ENCODE peak calls at places on chromosome 10, in seven cellular contexts. O is right lobe of liver, Y is brain microvascular endothelial cell, A is endodermal cell, J is AG09309, V is mucosa of descending colon, H is lower lobe of right lung. B is an unnamed sample.

GRCh38 chr10:105413997-105414396 is 772.9 kb downstream of the SORCS3 start:
- DNase-seq in O (no peak), Y (no peak), A (no peak), J (no peak), V (no peak), H (no peak), B (no peak)

GRCh38 chr10:110496553-110497437 is 912 bp upstream of the DUSP5 start:
- DNase-seq in O (no peak), Y (peak; percentile 59), A (no peak), J (no peak), V (no peak), H (no peak), B (no peak)

GRCh38 chr10:338176-339037 is 203.2 kb downstream of the ZMYND11 start:
- DNase-seq in O (peak; percentile 53), Y (peak; percentile 36), A (no peak), J (no peak), V (no peak), H (no peak), B (peak; percentile 39)

GRCh38 chr10:88076027-88076880 is 212.8 kb downstream of the PTEN start:
- DNase-seq in O (no peak), Y (no peak), A (no peak), J (no peak), V (no peak), H (no peak), B (no peak)

GRCh38 chr10:132243141-132243540 is 56.4 kb downstream of the DPYSL4 start:
- DNase-seq in O (no peak), Y (no peak), A (no peak), J (no peak), V (no peak), H (no peak), B (no peak)

GRCh38 chr10:86979977-86980448 is 11.7 kb downstream of the ADIRF start:
- DNase-seq in O (no peak), Y (no peak), A (no peak), J (no peak), V (no peak), H (no peak), B (no peak)

GRCh38 chr10:110007701-110008517 is at the start of gene ADD3:
- DNase-seq in O (peak; percentile 97), Y (peak; percentile 94), A (peak; percentile 98), J (no peak), V (peak; percentile 97), H (peak; percentile 93), B (no peak)

GRCh38 chr10:68705548-68705947 is 15.5 kb upstream of the CCAR1 start:
- DNase-seq in O (no peak), Y (no peak), A (no peak), J (no peak), V (no peak), H (no peak), B (no peak)

GRCh38 chr10:35903021-35903420 is 260.9 kb upstream of the FZD8 start:
- DNase-seq in O (no peak), Y (no peak), A (no peak), J (no peak), V (no peak), H (no peak), B (no peak)

GRCh38 chr10:132921818-132922807 is 20.3 kb downstream of the CFAP46 start:
- DNase-seq in O (peak; percentile 17), Y (no peak), A (no peak), J (no peak), V (peak; percentile 43), H (peak; percentile 30), B (no peak)

GRCh38 chr10:116147162-116147906 is 125.7 kb downstream of the GFRA1 start:
- DNase-seq in O (no peak), Y (no peak), A (no peak), J (no peak), V (no peak), H (no peak), B (no peak)

GRCh38 chr10:61110188-61110844 is 166.3 kb upstream of the RHOBTB1 start:
- DNase-seq in O (no peak), Y (peak; percentile 2), A (no peak), J (peak; percentile 23), V (no peak), H (no peak), B (no peak)

GRCh38 chr10:24851595-24851994 is 100.8 kb downstream of the PRTFDC1 start:
- DNase-seq in O (no peak), Y (peak; percentile 76), A (no peak), J (no peak), V (peak; percentile 56), H (peak; percentile 59), B (no peak)

GRCh38 chr10:93352638-93353383 is 129.3 kb downstream of the MYOF start:
- DNase-seq in O (no peak), Y (peak; percentile 47), A (peak; percentile 63), J (no peak), V (no peak), H (no peak), B (no peak)

GRCh38 chr10:98446656-98447221 is at the start of gene HPS1:
- DNase-seq in O (peak; percentile 89), Y (peak; percentile 41), A (peak; percentile 86), J (no peak), V (peak; percentile 91), H (peak; percentile 90), B (no peak)

GRCh38 chr10:113563306-113564088 is 10.6 kb downstream of the HABP2 start:
- DNase-seq in O (peak; percentile 77), Y (peak; percentile 48), A (peak; percentile 94), J (peak; percentile 10), V (peak; percentile 79), H (peak; percentile 82), B (no peak)

GRCh38 chr10:49164587-49165188 is 23.5 kb downstream of the TMEM273 start:
- DNase-seq in O (peak; percentile 52), Y (peak; percentile 34), A (peak; percentile 89), J (no peak), V (no peak), H (no peak), B (no peak)

GRCh38 chr10:68073631-68074403 is 1.3 kb downstream of the HERC4 start:
- DNase-seq in O (no peak), Y (no peak), A (no peak), J (no peak), V (no peak), H (no peak), B (no peak)

GRCh38 chr10:122112625-122113160 is 123.7 kb downstream of the TACC2 start:
- DNase-seq in O (peak; percentile 85), Y (peak; percentile 90), A (peak; percentile 93), J (peak; percentile 87), V (peak; percentile 89), H (peak; percentile 91), B (peak; percentile 82)
- TF ChIP-seq CTCF in O (peak; percentile 49), Y (peak; percentile 53), A (peak; percentile 59), J (peak; percentile 34), V (peak; percentile 31), H (peak; percentile 64), B (peak; percentile 44)

GRCh38 chr10:71218046-71218832 is 5.9 kb downstream of the UNC5B start:
- DNase-seq in O (no peak), Y (no peak), A (peak; percentile 70), J (no peak), V (no peak), H (no peak), B (no peak)
- H3K4me3 ChIP-seq in O (no peak overlapping the region), Y (peak overlapping the region; percentile 58), A (peak overlapping the region; percentile 76), J (peak overlapping the region; percentile 53), V (no peak overlapping the region), H (peak overlapping the region; percentile 63), B (peak overlapping the region; percentile 47)

GRCh38 chr10:32379314-32379949 is 32.5 kb upstream of the EPC1 start:
- DNase-seq in O (no peak), Y (peak; percentile 59), A (peak; percentile 56), J (no peak), V (no peak), H (no peak), B (no peak)

GRCh38 chr10:32376780-32377179 is 29.8 kb upstream of the EPC1 start:
- DNase-seq in O (no peak), Y (no peak), A (no peak), J (no peak), V (no peak), H (no peak), B (no peak)

GRCh38 chr10:32376027-32376426 is 29.1 kb upstream of the EPC1 start:
- DNase-seq in O (no peak), Y (no peak), A (no peak), J (no peak), V (no peak), H (no peak), B (no peak)

GRCh38 chr10:32378371-32379301 is 31.7 kb upstream of the EPC1 start:
- DNase-seq in O (peak; percentile 95), Y (peak; percentile 95), A (peak; percentile 96), J (peak; percentile 65), V (peak; percentile 97), H (peak; percentile 95), B (peak; percentile 33)

DNA sequence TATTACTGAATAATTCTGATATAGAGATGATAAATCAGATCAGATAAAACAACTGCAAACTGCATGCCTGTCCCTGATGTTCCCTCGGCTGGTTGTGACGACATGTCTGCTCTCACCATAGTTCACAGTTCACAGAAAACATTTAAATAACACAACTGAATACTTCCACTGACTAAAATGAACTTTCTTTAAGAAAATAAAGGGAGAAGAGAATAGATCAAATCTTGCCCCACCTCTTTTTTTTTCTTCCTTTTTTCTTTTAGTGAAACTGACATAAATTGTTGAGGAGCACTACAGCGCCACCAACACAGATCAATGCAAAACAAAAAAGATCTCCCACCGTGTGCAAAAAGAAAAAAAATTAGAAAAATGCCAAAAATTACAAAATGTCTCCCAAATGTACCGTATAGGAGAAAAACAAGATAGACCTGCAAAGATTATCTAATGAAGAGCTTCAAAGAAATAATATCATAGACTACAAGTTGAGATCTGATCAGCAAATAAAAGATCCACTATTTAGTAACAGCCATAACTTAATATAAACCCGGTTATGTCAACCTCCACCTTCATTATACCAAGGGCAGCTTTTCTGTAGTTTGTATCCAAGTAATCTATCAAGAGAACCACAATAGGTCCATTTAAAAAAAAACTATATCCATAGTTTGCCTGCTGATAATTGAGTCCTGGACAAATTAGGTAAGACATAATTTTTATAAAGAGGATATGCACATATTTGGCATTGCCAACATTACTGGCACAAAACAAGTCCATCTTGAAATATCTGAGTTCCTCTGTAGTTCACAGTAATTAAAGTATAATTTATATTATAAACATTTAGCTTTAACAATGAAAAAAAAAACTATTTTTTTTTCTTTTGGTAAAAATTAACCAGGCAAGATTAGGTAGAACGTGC is 30.8 kb upstream of the EPC1 start:
- DNase-seq in O (no peak), Y (peak; percentile 47), A (no peak), J (no peak), V (no peak), H (no peak), B (no peak)
- TF ChIP-seq CTCF in O (peak; percentile 40), Y (peak; percentile 53), A (peak; percentile 49), J (peak; percentile 40), V (peak; percentile 5), H (peak; percentile 35), B (peak; percentile 48)

DNA sequence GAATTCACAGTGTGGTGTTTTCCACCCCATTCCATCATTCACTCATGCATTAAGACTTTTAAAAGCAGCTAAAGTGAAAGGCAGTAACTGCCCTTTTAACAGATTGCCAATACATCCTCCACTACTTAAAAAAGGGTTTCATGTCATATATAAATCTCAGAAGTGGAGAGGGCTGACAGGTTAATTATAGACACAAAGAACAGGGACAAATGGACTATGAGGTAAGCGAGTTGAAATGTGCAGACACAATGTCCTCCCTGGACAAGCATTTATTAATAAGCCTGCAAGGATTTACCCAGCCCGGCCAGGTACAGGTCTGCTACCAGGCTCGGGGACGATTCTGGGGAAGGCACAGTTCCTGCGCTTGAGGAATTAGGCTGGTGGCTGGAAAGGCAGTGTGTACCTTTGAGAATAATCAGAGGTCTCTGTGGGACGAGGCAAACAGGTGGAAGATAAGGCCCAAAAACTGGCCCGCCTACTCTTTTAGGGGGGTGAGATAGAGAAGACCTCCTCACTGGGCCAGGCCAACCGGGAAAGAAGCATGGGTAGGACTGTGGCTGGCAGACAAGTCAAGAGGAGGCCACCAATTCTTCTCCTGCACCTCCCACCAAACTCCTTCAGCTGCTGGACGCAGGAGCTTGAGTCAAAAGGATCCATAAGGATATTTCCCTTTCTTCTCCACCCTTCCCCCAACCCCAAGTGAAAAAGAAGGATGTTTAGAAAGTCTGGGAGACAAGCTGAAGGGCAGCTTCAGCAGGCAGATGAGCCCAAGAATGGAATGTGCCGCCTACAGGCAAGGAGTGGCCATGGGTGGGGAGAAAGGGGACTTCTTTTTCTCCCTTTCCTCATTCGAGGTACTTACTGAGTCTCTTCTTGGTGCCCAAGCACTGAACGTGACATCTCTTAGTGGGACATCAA is 1.5 kb downstream of the PDLIM1 start:
- DNase-seq in O (peak; percentile 25), Y (no peak), A (peak; percentile 86), J (no peak), V (no peak), H (no peak), B (no peak)
- H3K4me3 ChIP-seq in O (peak overlapping the region; percentile 92), Y (peak overlapping the region; percentile 73), A (peak overlapping the region; percentile 93), J (peak overlapping the region; percentile 82), V (peak overlapping the region; percentile 90), H (peak overlapping the region; percentile 79), B (no peak overlapping the region)

B was measured in retinal pigment epithelial cell.